ENCODE peak calls at places on chromosomes 13 and 19, in five cellular contexts. V is CD4-positive, alpha-beta T cell; E is AG09319; X is epithelial cell of esophagus; K is thoracic aorta. F is an unnamed sample.
A peak's percentile ranks its signal among the peaks of the same experiment; 100 is the strongest.

GRCh38 chr19:14059093-14059480 is 2.8 kb downstream of the PALM3 start:
- DNase-seq in V (peak; percentile 37), E (no peak), X (no peak), K (no peak), F (no peak)

GRCh38 chr13:95676100-95676774 is 702 bp upstream of the DNAJC3 start:
- DNase-seq in V (no peak), E (no peak), X (peak; percentile 64), K (no peak), F (no peak)

GRCh38 chr19:35894342-35894741 is 6.0 kb downstream of the NFKBID start:
- DNase-seq in V (no peak), E (no peak), X (no peak), K (no peak), F (no peak)

GRCh38 chr19:33235269-33235995 is 9.8 kb upstream of the SLC7A10 start:
- DNase-seq in V (peak; percentile 77), E (peak; percentile 22), X (peak; percentile 66), K (peak; percentile 43), F (peak; percentile 88)

GRCh38 chr19:3178973-3179738 is 587 bp downstream of the S1PR4 start:
- DNase-seq in V (no peak), E (no peak), X (no peak), K (no peak), F (no peak)

GRCh38 chr13:25046985-25047660 is 48.8 kb upstream of the PABPC3 start:
- DNase-seq in V (no peak), E (no peak), X (peak; percentile 43), K (no peak), F (peak; percentile 31)

GRCh38 chr19:11195169-11195568 is 2.2 kb downstream of the KANK2 start:
- DNase-seq in V (no peak), E (no peak), X (no peak), K (no peak), F (no peak)

GRCh38 chr19:29666634-29667389 is 1.6 kb downstream of the PLEKHF1 start:
- DNase-seq in V (no peak), E (no peak), X (peak; percentile 43), K (no peak), F (no peak)

GRCh38 chr19:45059258-45059965 is 16.9 kb downstream of the ZNF296 start:
- DNase-seq in V (peak; percentile 87), E (peak; percentile 24), X (peak; percentile 87), K (no peak), F (peak; percentile 87)

GRCh38 chr13:50626031-50626643 is 217.4 kb downstream of the DLEU7 start:
- DNase-seq in V (no peak), E (no peak), X (peak; percentile 50), K (no peak), F (no peak)

GRCh38 chr13:106233336-106233735 is 302.1 kb downstream of the EFNB2 start:
- DNase-seq in V (no peak), E (no peak), X (no peak), K (no peak), F (no peak)

GRCh38 chr19:17337675-17338439 is 504 bp downstream of the GTPBP3 start:
- DNase-seq in V (no peak), E (no peak), X (peak; percentile 31), K (no peak), F (no peak)

GRCh38 chr19:7255119-7255518 is 39.1 kb downstream of the INSR start:
- DNase-seq in V (no peak), E (no peak), X (no peak), K (no peak), F (no peak)

GRCh38 chr13:103983948-103984347 is 917.7 kb upstream of the SLC10A2 start:
- DNase-seq in V (no peak), E (no peak), X (no peak), K (no peak), F (no peak)

GRCh38 chr13:42740753-42741152 is 40.6 kb upstream of the FAM216B start:
- DNase-seq in V (no peak), E (no peak), X (peak; percentile 67), K (no peak), F (no peak)

GRCh38 chr13:25981060-25981459 is 70.8 kb downstream of the SHISA2 start:
- DNase-seq in V (no peak), E (no peak), X (no peak), K (no peak), F (no peak)

GRCh38 chr13:32264407-32264806 is 50.8 kb downstream of the ZAR1L start:
- DNase-seq in V (no peak), E (no peak), X (peak; percentile 17), K (no peak), F (no peak)

GRCh38 chr13:46648166-46648607 is 95.2 kb downstream of the LRCH1 start:
- DNase-seq in V (no peak), E (no peak), X (peak; percentile 34), K (no peak), F (no peak)

GRCh38 chr19:2003901-2004300 is 11.6 kb downstream of the BTBD2 start:
- DNase-seq in V (no peak), E (no peak), X (no peak), K (no peak), F (no peak)

GRCh38 chr19:7998081-7998480 is 7.4 kb downstream of the ELAVL1 start:
- DNase-seq in V (no peak), E (no peak), X (no peak), K (no peak), F (no peak)

GRCh38 chr13:40024578-40024952 is 369.1 kb downstream of the COG6 start:
- DNase-seq in V (no peak), E (no peak), X (no peak), K (no peak), F (no peak)

GRCh38 chr13:21511841-21512240 is 52.7 kb upstream of the ZDHHC20 start:
- DNase-seq in V (no peak), E (no peak), X (peak; percentile 93), K (no peak), F (no peak)

GRCh38 chr13:38635030-38635429 is 51.8 kb upstream of the FREM2 start:
- DNase-seq in V (no peak), E (no peak), X (no peak), K (no peak), F (no peak)

GRCh38 chr19:3851254-3852176 is 17.3 kb downstream of the ZFR2 start:
- DNase-seq in V (no peak), E (no peak), X (no peak), K (no peak), F (no peak)

GRCh38 chr19:47229674-47230121 is 1.3 kb downstream of the BBC3 start:
- DNase-seq in V (no peak), E (no peak), X (no peak), K (no peak), F (no peak)

GRCh38 chr13:29676535-29676934 is 81.0 kb upstream of the SLC7A1 start:
- DNase-seq in V (no peak), E (no peak), X (peak; percentile 58), K (no peak), F (no peak)

GRCh38 chr19:35347930-35348298 is 212 bp downstream of the FFAR1 start:
- DNase-seq in V (no peak), E (no peak), X (no peak), K (no peak), F (no peak)

GRCh38 chr13:54637377-54637776 is 1608.8 kb downstream of the OLFM4 start:
- DNase-seq in V (no peak), E (no peak), X (peak; percentile 30), K (no peak), F (no peak)

GRCh38 chr19:56111601-56112312 is 9.3 kb downstream of the ZNF787 start:
- DNase-seq in V (no peak), E (no peak), X (no peak), K (no peak), F (no peak)

GRCh38 chr13:106373989-106374572 is 161.4 kb downstream of the EFNB2 start:
- DNase-seq in V (no peak), E (no peak), X (peak; percentile 30), K (no peak), F (no peak)

GRCh38 chr19:54434112-54434861 is 14.7 kb upstream of the LENG8 start:
- DNase-seq in V (no peak), E (no peak), X (no peak), K (no peak), F (no peak)

GRCh38 chr19:56720281-56720680 is 48.7 kb upstream of the ZNF835 start:
- DNase-seq in V (no peak), E (no peak), X (no peak), K (no peak), F (no peak)

GRCh38 chr13:111114362-111115050 is 604 bp upstream of the ARHGEF7 start:
- DNase-seq in V (no peak), E (no peak), X (peak; percentile 61), K (peak; percentile 30), F (no peak)

GRCh38 chr19:30358319-30358718 is 13.9 kb upstream of the ZNF536 start:
- DNase-seq in V (no peak), E (no peak), X (no peak), K (no peak), F (no peak)

GRCh38 chr19:15556634-15557181 is 48.4 kb downstream of the CYP4F22 start:
- DNase-seq in V (no peak), E (no peak), X (no peak), K (no peak), F (no peak)
- TF ChIP-seq CTCF in V (no peak), E (no peak), X (no peak), K (no peak), F (no peak)

DNA sequence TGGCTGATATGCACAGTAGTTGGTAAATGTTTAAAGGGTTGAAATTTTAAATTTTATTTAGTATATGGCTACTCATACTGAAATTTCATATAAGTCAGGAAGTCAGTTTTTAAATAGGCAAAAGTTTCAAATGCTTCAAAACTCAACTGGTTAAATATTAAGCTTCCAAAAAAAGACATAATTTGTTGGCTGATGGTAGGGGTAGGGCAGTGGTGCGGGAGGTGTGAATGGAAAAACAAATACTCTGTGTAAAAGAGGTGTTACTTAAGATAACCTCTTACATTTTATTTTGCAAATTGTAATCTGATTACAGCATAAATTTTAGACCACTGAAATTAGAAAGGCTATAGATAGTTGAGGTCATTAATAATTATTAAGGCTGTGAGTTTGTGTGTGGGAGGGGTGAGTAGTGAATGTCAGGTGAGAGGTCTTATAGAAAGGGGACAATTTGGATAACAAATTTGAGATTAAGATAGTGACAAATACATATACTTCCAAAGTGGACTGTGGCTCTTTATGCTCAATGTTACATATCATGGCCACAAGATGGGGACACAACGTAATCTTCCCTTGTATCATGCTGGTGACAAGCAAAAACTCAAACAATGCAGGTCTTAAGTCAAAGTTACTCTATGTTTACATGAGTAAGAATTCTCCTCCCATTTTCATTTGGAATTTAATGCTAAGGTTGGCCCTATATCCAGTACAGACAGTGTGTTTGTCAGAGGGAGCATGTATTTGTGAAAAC is 36.6 kb upstream of the OXGR1 start:
- DNase-seq in V (no peak), E (no peak), X (peak; percentile 46), K (no peak), F (no peak)
- TF ChIP-seq CTCF in V (no peak), E (peak; percentile 23), X (peak; percentile 39), K (no peak), F (peak; percentile 48)

GRCh38 chr13:23496255-23496654 is 62.8 kb upstream of the SACS start:
- DNase-seq in V (no peak), E (no peak), X (no peak), K (no peak), F (no peak)

GRCh38 chr13:23500858-23501257 is 67.4 kb upstream of the SACS start:
- DNase-seq in V (no peak), E (peak; percentile 76), X (peak; percentile 8), K (no peak), F (no peak)

GRCh38 chr13:23497186-23497585 is 63.7 kb upstream of the SACS start:
- DNase-seq in V (no peak), E (no peak), X (no peak), K (no peak), F (no peak)
- TF ChIP-seq CTCF in V (no peak), E (no peak), X (no peak), K (no peak), F (no peak)

GRCh38 chr13:59261928-59262488 is 901.7 kb downstream of the DIAPH3 start:
- DNase-seq in V (no peak), E (no peak), X (no peak), K (no peak), F (no peak)
- TF ChIP-seq CTCF in V (no peak), E (peak; percentile 11), X (no peak), K (no peak), F (peak; percentile 47)

F was measured in D721Med.